ENCODE peak calls at places on chromosome 20, in eight cellular contexts. One of them, this sample, is unnamed. For H3K4me1, the result is how much of the 10 kb centered on the place peaks cover.

GRCh38 chr20:46022411-46023147 is 6.4 kb upstream of the SLC12A5 start:
- DNase-seq in hepatocyte: peak
- DNase-seq in left ventricle myocardium inferior: peak
- DNase-seq in tibial nerve: no peak
- DNase-seq in GM23248: peak
- DNase-seq in right cardiac atrium: peak
- DNase-seq in colonic mucosa: peak
- DNase-seq in gastrocnemius medialis: no peak
- DNase-seq in this sample: peak

GRCh38 chr20:4256886-4257285 is 241.5 kb upstream of the RNF24 start:
- DNase-seq in hepatocyte: no peak
- DNase-seq in left ventricle myocardium inferior: no peak
- DNase-seq in tibial nerve: no peak
- DNase-seq in GM23248: peak
- DNase-seq in right cardiac atrium: no peak
- DNase-seq in colonic mucosa: no peak
- DNase-seq in gastrocnemius medialis: no peak
- DNase-seq in this sample: no peak

GRCh38 chr20:39214778-39215177 is 252.6 kb downstream of the DHX35 start:
- DNase-seq in hepatocyte: no peak
- DNase-seq in left ventricle myocardium inferior: no peak
- DNase-seq in tibial nerve: no peak
- DNase-seq in GM23248: no peak
- DNase-seq in right cardiac atrium: no peak
- DNase-seq in colonic mucosa: no peak
- DNase-seq in gastrocnemius medialis: no peak
- DNase-seq in this sample: no peak

GRCh38 chr20:45970646-45971424 is 1.2 kb downstream of the ZNF335 start:
- DNase-seq in hepatocyte: peak
- DNase-seq in left ventricle myocardium inferior: no peak
- DNase-seq in tibial nerve: peak
- DNase-seq in GM23248: peak
- DNase-seq in right cardiac atrium: no peak
- DNase-seq in colonic mucosa: no peak
- DNase-seq in gastrocnemius medialis: no peak
- DNase-seq in this sample: no peak

GRCh38 chr20:10594286-10594868 is 79.4 kb downstream of the JAG1 start:
- DNase-seq in hepatocyte: no peak
- DNase-seq in left ventricle myocardium inferior: no peak
- DNase-seq in tibial nerve: no peak
- DNase-seq in GM23248: no peak
- DNase-seq in right cardiac atrium: no peak
- DNase-seq in colonic mucosa: no peak
- DNase-seq in gastrocnemius medialis: no peak
- DNase-seq in this sample: no peak

GRCh38 chr20:64164123-64164836 is at the start of gene MYT1:
- DNase-seq in hepatocyte: no peak
- DNase-seq in left ventricle myocardium inferior: no peak
- DNase-seq in tibial nerve: no peak
- DNase-seq in GM23248: no peak
- DNase-seq in right cardiac atrium: no peak
- DNase-seq in colonic mucosa: no peak
- DNase-seq in gastrocnemius medialis: no peak
- DNase-seq in this sample: no peak

GRCh38 chr20:46621492-46621891 is 29.8 kb downstream of the SLC13A3 start:
- DNase-seq in hepatocyte: peak
- DNase-seq in left ventricle myocardium inferior: no peak
- DNase-seq in tibial nerve: no peak
- DNase-seq in GM23248: peak
- DNase-seq in right cardiac atrium: no peak
- DNase-seq in colonic mucosa: no peak
- DNase-seq in gastrocnemius medialis: no peak
- DNase-seq in this sample: no peak

GRCh38 chr20:51452091-51452613 is 90.4 kb downstream of the NFATC2 start:
- DNase-seq in hepatocyte: no peak
- DNase-seq in left ventricle myocardium inferior: no peak
- DNase-seq in tibial nerve: no peak
- DNase-seq in GM23248: no peak
- DNase-seq in right cardiac atrium: no peak
- DNase-seq in colonic mucosa: no peak
- DNase-seq in gastrocnemius medialis: no peak
- DNase-seq in this sample: no peak

GRCh38 chr20:5871720-5872410 is 78.5 kb downstream of the TRMT6 start:
- DNase-seq in hepatocyte: no peak
- DNase-seq in left ventricle myocardium inferior: no peak
- DNase-seq in tibial nerve: no peak
- DNase-seq in GM23248: no peak
- DNase-seq in right cardiac atrium: no peak
- DNase-seq in colonic mucosa: no peak
- DNase-seq in gastrocnemius medialis: no peak
- DNase-seq in this sample: no peak

GRCh38 chr20:63132715-63133471 is 83.0 kb downstream of the YTHDF1 start:
- DNase-seq in hepatocyte: no peak
- DNase-seq in left ventricle myocardium inferior: no peak
- DNase-seq in tibial nerve: no peak
- DNase-seq in GM23248: no peak
- DNase-seq in right cardiac atrium: no peak
- DNase-seq in colonic mucosa: no peak
- DNase-seq in gastrocnemius medialis: no peak
- DNase-seq in this sample: no peak

GRCh38 chr20:62984666-62985065 is 22.1 kb downstream of the BHLHE23 start:
- DNase-seq in hepatocyte: no peak
- DNase-seq in left ventricle myocardium inferior: no peak
- DNase-seq in tibial nerve: no peak
- DNase-seq in GM23248: no peak
- DNase-seq in right cardiac atrium: no peak
- DNase-seq in colonic mucosa: no peak
- DNase-seq in gastrocnemius medialis: no peak
- DNase-seq in this sample: no peak

GRCh38 chr20:51529758-51530157 is 12.8 kb downstream of the NFATC2 start:
- DNase-seq in hepatocyte: no peak
- DNase-seq in left ventricle myocardium inferior: no peak
- DNase-seq in tibial nerve: no peak
- DNase-seq in GM23248: no peak
- DNase-seq in right cardiac atrium: no peak
- DNase-seq in colonic mucosa: no peak
- DNase-seq in gastrocnemius medialis: no peak
- DNase-seq in this sample: peak

GRCh38 chr20:60254901-60255411 is 296.7 kb downstream of the CDH26 start:
- DNase-seq in hepatocyte: no peak
- DNase-seq in left ventricle myocardium inferior: no peak
- DNase-seq in tibial nerve: peak
- DNase-seq in GM23248: peak
- DNase-seq in right cardiac atrium: no peak
- DNase-seq in colonic mucosa: no peak
- DNase-seq in gastrocnemius medialis: no peak
- DNase-seq in this sample: no peak

GRCh38 chr20:12241065-12241464 is 323.4 kb downstream of the BTBD3 start:
- DNase-seq in hepatocyte: no peak
- DNase-seq in left ventricle myocardium inferior: no peak
- DNase-seq in tibial nerve: no peak
- DNase-seq in GM23248: no peak
- DNase-seq in right cardiac atrium: no peak
- DNase-seq in colonic mucosa: no peak
- DNase-seq in gastrocnemius medialis: no peak
- DNase-seq in this sample: no peak

GRCh38 chr20:4082406-4083102 is 67.2 kb upstream of the RNF24 start:
- DNase-seq in hepatocyte: peak
- DNase-seq in left ventricle myocardium inferior: peak
- DNase-seq in tibial nerve: peak
- DNase-seq in GM23248: peak
- DNase-seq in right cardiac atrium: peak
- DNase-seq in colonic mucosa: no peak
- DNase-seq in gastrocnemius medialis: peak
- DNase-seq in this sample: no peak

GRCh38 chr20:31496761-31497295 is 17.4 kb upstream of the HM13 start:
- DNase-seq in hepatocyte: peak
- DNase-seq in left ventricle myocardium inferior: peak
- DNase-seq in tibial nerve: no peak
- DNase-seq in GM23248: peak
- DNase-seq in right cardiac atrium: peak
- DNase-seq in colonic mucosa: no peak
- DNase-seq in gastrocnemius medialis: peak
- DNase-seq in this sample: no peak

GRCh38 chr20:21613512-21613911 is 92.0 kb upstream of the PAX1 start:
- DNase-seq in hepatocyte: no peak
- DNase-seq in left ventricle myocardium inferior: no peak
- DNase-seq in tibial nerve: no peak
- DNase-seq in GM23248: peak
- DNase-seq in right cardiac atrium: peak
- DNase-seq in colonic mucosa: peak
- DNase-seq in gastrocnemius medialis: no peak
- DNase-seq in this sample: peak

GRCh38 chr20:50211065-50211464 is 20.4 kb downstream of the CEBPB start:
- DNase-seq in hepatocyte: no peak
- DNase-seq in left ventricle myocardium inferior: no peak
- DNase-seq in tibial nerve: no peak
- DNase-seq in GM23248: no peak
- DNase-seq in right cardiac atrium: no peak
- DNase-seq in colonic mucosa: no peak
- DNase-seq in gastrocnemius medialis: no peak
- DNase-seq in this sample: no peak

GRCh38 chr20:63178889-63179751 is 36.8 kb downstream of the YTHDF1 start:
- DNase-seq in hepatocyte: peak
- DNase-seq in left ventricle myocardium inferior: peak
- DNase-seq in tibial nerve: no peak
- DNase-seq in GM23248: peak
- DNase-seq in right cardiac atrium: peak
- DNase-seq in colonic mucosa: peak
- DNase-seq in gastrocnemius medialis: no peak
- DNase-seq in this sample: peak

GRCh38 chr20:19056909-19057308 is 155.5 kb upstream of the SLC24A3 start:
- DNase-seq in hepatocyte: no peak
- DNase-seq in left ventricle myocardium inferior: no peak
- DNase-seq in tibial nerve: no peak
- DNase-seq in GM23248: no peak
- DNase-seq in right cardiac atrium: no peak
- DNase-seq in colonic mucosa: no peak
- DNase-seq in gastrocnemius medialis: no peak
- DNase-seq in this sample: no peak

GRCh38 chr20:62952373-62953166 is at the start of gene SLC17A9:
- DNase-seq in hepatocyte: peak
- DNase-seq in left ventricle myocardium inferior: peak
- DNase-seq in tibial nerve: peak
- DNase-seq in GM23248: peak
- DNase-seq in right cardiac atrium: peak
- DNase-seq in colonic mucosa: peak
- DNase-seq in gastrocnemius medialis: peak
- DNase-seq in this sample: peak

GRCh38 chr20:61487346-61488022 is 235.4 kb downstream of the CDH4 start:
- DNase-seq in hepatocyte: no peak
- DNase-seq in left ventricle myocardium inferior: no peak
- DNase-seq in tibial nerve: peak
- DNase-seq in GM23248: no peak
- DNase-seq in right cardiac atrium: no peak
- DNase-seq in colonic mucosa: no peak
- DNase-seq in gastrocnemius medialis: no peak
- DNase-seq in this sample: no peak

GRCh38 chr20:44592366-44592765 is 10.0 kb downstream of the PKIG start:
- DNase-seq in hepatocyte: no peak
- DNase-seq in left ventricle myocardium inferior: no peak
- DNase-seq in tibial nerve: no peak
- DNase-seq in GM23248: no peak
- DNase-seq in right cardiac atrium: no peak
- DNase-seq in colonic mucosa: no peak
- DNase-seq in gastrocnemius medialis: no peak
- DNase-seq in this sample: no peak

GRCh38 chr20:43949741-43950618 is 35.3 kb downstream of the TOX2 start:
- DNase-seq in hepatocyte: no peak
- DNase-seq in left ventricle myocardium inferior: peak
- DNase-seq in tibial nerve: no peak
- DNase-seq in GM23248: no peak
- DNase-seq in right cardiac atrium: peak
- DNase-seq in colonic mucosa: peak
- DNase-seq in gastrocnemius medialis: peak
- DNase-seq in this sample: peak

GRCh38 chr20:50057409-50058053 is 55.4 kb downstream of the UBE2V1 start:
- DNase-seq in hepatocyte: no peak
- DNase-seq in left ventricle myocardium inferior: no peak
- DNase-seq in tibial nerve: no peak
- DNase-seq in GM23248: no peak
- DNase-seq in right cardiac atrium: no peak
- DNase-seq in colonic mucosa: no peak
- DNase-seq in gastrocnemius medialis: no peak
- DNase-seq in this sample: no peak

DNA sequence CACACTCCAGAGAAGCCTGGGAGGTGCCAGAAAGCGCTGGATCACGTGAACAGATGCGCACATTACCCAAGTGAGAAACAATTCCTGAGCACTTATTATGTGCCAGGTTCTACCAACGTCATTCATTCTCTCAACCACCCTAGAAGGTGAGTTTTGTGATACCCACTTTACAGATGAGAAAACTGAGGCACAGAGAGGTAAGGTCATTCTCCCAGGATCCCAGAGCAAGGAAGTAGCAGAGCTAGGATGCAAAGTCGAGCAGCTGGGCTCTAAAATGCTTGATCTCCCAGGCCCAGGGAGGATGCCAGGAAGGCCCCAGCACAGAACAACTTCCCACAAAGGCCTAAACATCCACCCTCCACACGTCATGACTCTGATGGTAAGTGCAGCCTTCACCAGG is 85.6 kb downstream of the PREX1 start:
- DNase-seq in hepatocyte: no peak
- DNase-seq in left ventricle myocardium inferior: no peak
- DNase-seq in tibial nerve: no peak
- DNase-seq in GM23248: no peak
- DNase-seq in right cardiac atrium: no peak
- DNase-seq in colonic mucosa: no peak
- DNase-seq in gastrocnemius medialis: no peak
- DNase-seq in this sample: no peak
- H3K4me1 ChIP-seq in hepatocyte: under half
- H3K4me1 ChIP-seq in left ventricle myocardium inferior: under half
- H3K4me1 ChIP-seq in tibial nerve: under half
- H3K4me1 ChIP-seq in GM23248: under half
- H3K4me1 ChIP-seq in right cardiac atrium: under half
- H3K4me1 ChIP-seq in colonic mucosa: under half
- H3K4me1 ChIP-seq in gastrocnemius medialis: under half
- H3K4me1 ChIP-seq in this sample: under half

GRCh38 chr20:36860339-36860738 is 15.6 kb upstream of the TLDC2 start:
- DNase-seq in hepatocyte: no peak
- DNase-seq in left ventricle myocardium inferior: no peak
- DNase-seq in tibial nerve: no peak
- DNase-seq in GM23248: no peak
- DNase-seq in right cardiac atrium: no peak
- DNase-seq in colonic mucosa: no peak
- DNase-seq in gastrocnemius medialis: no peak
- DNase-seq in this sample: no peak
- H3K4me1 ChIP-seq in hepatocyte: under half
- H3K4me1 ChIP-seq in left ventricle myocardium inferior: half or more
- H3K4me1 ChIP-seq in tibial nerve: half or more
- H3K4me1 ChIP-seq in GM23248: under half
- H3K4me1 ChIP-seq in right cardiac atrium: under half
- H3K4me1 ChIP-seq in colonic mucosa: under half
- H3K4me1 ChIP-seq in gastrocnemius medialis: under half
- H3K4me1 ChIP-seq in this sample: under half

GRCh38 chr20:435558-435957 is 26.8 kb downstream of the TBC1D20 start:
- DNase-seq in hepatocyte: no peak
- DNase-seq in left ventricle myocardium inferior: no peak
- DNase-seq in tibial nerve: no peak
- DNase-seq in GM23248: no peak
- DNase-seq in right cardiac atrium: no peak
- DNase-seq in colonic mucosa: no peak
- DNase-seq in gastrocnemius medialis: no peak
- DNase-seq in this sample: no peak
- H3K4me1 ChIP-seq in hepatocyte: under half
- H3K4me1 ChIP-seq in left ventricle myocardium inferior: under half
- H3K4me1 ChIP-seq in tibial nerve: under half
- H3K4me1 ChIP-seq in GM23248: under half
- H3K4me1 ChIP-seq in right cardiac atrium: under half
- H3K4me1 ChIP-seq in colonic mucosa: under half
- H3K4me1 ChIP-seq in gastrocnemius medialis: under half
- H3K4me1 ChIP-seq in this sample: under half

GRCh38 chr20:48787861-48788375 is 39.9 kb downstream of the PREX1 start:
- DNase-seq in hepatocyte: no peak
- DNase-seq in left ventricle myocardium inferior: no peak
- DNase-seq in tibial nerve: peak
- DNase-seq in GM23248: peak
- DNase-seq in right cardiac atrium: no peak
- DNase-seq in colonic mucosa: no peak
- DNase-seq in gastrocnemius medialis: no peak
- DNase-seq in this sample: no peak
- H3K4me1 ChIP-seq in hepatocyte: under half
- H3K4me1 ChIP-seq in left ventricle myocardium inferior: under half
- H3K4me1 ChIP-seq in tibial nerve: half or more
- H3K4me1 ChIP-seq in GM23248: under half
- H3K4me1 ChIP-seq in right cardiac atrium: under half
- H3K4me1 ChIP-seq in colonic mucosa: under half
- H3K4me1 ChIP-seq in gastrocnemius medialis: under half
- H3K4me1 ChIP-seq in this sample: under half